ENCODE peak calls at places on chromosome 6, in six cellular contexts. Y is breast epithelium, U is endothelial cell of umbilical vein, C is ovary, G is NB4, N is body of pancreas. Q is an unnamed sample.

GRCh38 chr6:129671442-129672344 is 38.3 kb downstream of the ARHGAP18 start:
- DNase-seq in Y (no peak), G (peak), C (no peak), N (no peak), U (no peak), Q (no peak)

GRCh38 chr6:108277831-108278230 is 17.0 kb upstream of the SNX3 start:
- DNase-seq in U (no peak), N (no peak), Y (no peak), C (no peak), G (peak), Q (no peak)

GRCh38 chr6:155187994-155188706 is 75.7 kb upstream of the CLDN20 start:
- DNase-seq in C (no peak), N (no peak), G (no peak), Y (no peak), U (peak), Q (no peak)

GRCh38 chr6:34476462-34476861 is 10.6 kb downstream of the PACSIN1 start:
- DNase-seq in N (no peak), C (no peak), G (no peak), Y (no peak), U (no peak), Q (no peak)

GRCh38 chr6:156700440-156701057 is 76.6 kb upstream of the ARID1B start:
- DNase-seq in U (no peak), N (no peak), G (no peak), C (no peak), Y (no peak), Q (no peak)

GRCh38 chr6:79173378-79173777 is 61.1 kb downstream of the HMGN3 start:
- DNase-seq in C (no peak), U (no peak), Y (no peak), N (no peak), G (peak), Q (no peak)

GRCh38 chr6:165755583-165755982 is 92.5 kb upstream of the PDE10A start:
- DNase-seq in N (no peak), Y (no peak), C (no peak), U (no peak), G (no peak), Q (no peak)

GRCh38 chr6:167791036-167791779 is 35.5 kb upstream of the AFDN start:
- DNase-seq in G (no peak), Y (no peak), U (no peak), N (peak), C (no peak), Q (no peak)

GRCh38 chr6:20370393-20370792 is 31.3 kb upstream of the E2F3 start:
- DNase-seq in G (no peak), U (no peak), Y (no peak), C (no peak), N (no peak), Q (no peak)

GRCh38 chr6:52573295-52573694 is 3.6 kb downstream of the TRAM2 start:
- DNase-seq in G (no peak), C (no peak), N (no peak), Y (no peak), U (peak), Q (no peak)

GRCh38 chr6:95819939-95820338 is 195.8 kb upstream of the FUT9 start:
- DNase-seq in N (no peak), G (peak), C (no peak), Y (no peak), U (no peak), Q (no peak)

GRCh38 chr6:91534614-91535013 is 947.7 kb upstream of the MAP3K7 start:
- DNase-seq in C (no peak), N (no peak), U (peak), Y (no peak), G (no peak), Q (no peak)

GRCh38 chr6:95576621-95577316 is 566 bp upstream of the MANEA start:
- DNase-seq in G (peak), U (peak), C (no peak), N (no peak), Y (no peak), Q (no peak)

GRCh38 chr6:1770435-1770843 is 160.7 kb downstream of the FOXC1 start:
- DNase-seq in U (no peak), N (no peak), Y (no peak), C (no peak), G (no peak), Q (no peak)

GRCh38 chr6:94683409-94683808 is 893.9 kb upstream of the MANEA start:
- DNase-seq in G (no peak), Y (no peak), N (no peak), C (no peak), U (no peak), Q (no peak)

GRCh38 chr6:36095497-36096391 is 34.6 kb upstream of the MAPK13 start:
- DNase-seq in Y (no peak), C (no peak), U (no peak), N (no peak), G (no peak), Q (no peak)
- TF ChIP-seq POLR2A in Y (no peak), C (no peak), U (no peak), N (no peak), G (no peak), Q (no peak)

GRCh38 chr6:42025790-42026311 is 24.5 kb upstream of the TAF8 start:
- DNase-seq in G (no peak), C (no peak), Y (no peak), U (no peak), N (no peak), Q (no peak)
- TF ChIP-seq POLR2A in G (no peak), C (no peak), Y (no peak), U (no peak), N (no peak), Q (no peak)

DNA sequence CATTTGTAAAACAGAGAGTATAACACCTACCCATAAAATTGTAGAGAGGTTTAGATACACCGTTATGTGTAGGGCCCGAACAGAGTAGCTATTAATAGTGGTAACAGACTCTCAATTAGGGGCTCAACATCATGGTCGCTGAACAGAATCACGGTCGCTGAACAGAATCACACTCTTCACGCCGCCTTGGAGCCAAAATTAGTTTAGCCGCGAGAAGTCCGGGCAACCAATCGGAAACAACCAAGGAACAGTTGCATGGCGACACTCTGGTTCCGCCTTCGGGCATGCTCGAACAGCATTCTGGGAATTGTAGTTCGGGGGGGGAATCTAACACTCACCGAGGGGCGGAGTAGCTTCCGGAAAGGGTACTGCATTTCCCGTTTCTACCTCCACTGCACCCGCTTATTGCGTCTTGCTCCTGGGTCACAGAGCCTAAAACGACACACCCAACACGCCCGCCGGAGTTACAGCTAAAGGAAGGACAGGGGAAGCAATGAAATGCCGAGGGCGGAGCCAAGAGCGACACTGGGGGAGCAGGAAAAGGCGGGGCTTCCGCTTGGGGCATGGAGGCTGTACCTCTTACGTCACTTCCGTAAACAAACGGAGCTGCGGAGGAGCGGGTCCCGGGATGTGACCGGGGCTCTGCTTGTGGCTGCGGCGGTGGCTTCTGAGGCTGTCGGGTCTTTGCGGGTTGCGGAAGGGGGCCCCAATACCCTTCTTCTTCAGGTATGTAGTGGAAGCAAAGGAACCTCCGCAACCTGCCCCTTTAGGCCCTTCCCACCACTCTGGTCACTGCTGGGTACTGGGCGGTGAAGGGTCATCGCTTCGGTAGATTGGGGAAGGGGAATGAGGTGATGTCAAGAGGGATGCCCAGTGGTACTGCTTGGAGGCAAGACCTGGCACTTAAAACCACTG is at the start of gene CCDC28A:
- DNase-seq in U (peak), C (peak), Y (peak), G (peak), N (peak), Q (peak)
- TF ChIP-seq POLR2A in U (no peak), C (peak), Y (peak), G (peak), N (peak), Q (peak)

DNA sequence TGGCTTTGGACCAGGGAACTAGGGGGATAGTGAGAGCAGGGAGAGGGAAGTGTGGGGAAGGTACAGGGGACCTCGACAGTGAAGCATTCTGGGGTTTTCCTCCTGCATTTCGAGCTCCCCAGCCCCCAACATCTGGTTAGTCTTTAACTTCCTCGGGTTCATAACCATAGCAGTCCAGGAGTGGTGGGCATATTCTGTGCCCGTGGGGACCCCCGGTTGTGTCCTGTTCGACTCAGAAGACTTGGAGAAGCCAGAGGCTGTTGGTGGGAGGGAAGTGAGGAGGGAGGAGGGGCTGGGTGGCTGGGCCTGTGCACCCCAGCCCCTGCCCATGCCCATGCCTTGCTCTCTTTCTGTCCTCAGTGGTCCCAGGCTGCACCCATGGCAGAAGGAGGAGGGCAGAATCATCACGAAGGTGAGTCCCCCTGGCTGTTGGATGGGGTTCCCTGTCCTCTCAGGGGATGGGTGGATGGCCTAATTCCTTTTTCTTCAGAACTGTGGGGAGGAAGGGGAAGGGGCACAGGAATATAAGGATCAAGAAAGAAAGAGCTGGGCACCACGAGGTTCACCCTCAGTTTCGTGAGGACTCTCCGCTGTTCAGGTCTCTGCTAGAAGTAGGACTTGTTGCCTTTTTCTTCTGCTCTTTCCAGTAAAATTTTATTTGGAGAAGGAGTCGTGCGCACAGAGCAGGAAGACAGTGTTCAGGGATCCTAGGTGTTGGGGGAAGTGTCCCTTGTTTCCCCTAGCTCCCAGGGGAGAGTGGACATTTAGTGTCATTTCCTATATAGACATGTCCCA is 4.2 kb downstream of the VEGFA start:
- DNase-seq in N (peak), G (no peak), Y (no peak), C (no peak), U (no peak), Q (no peak)
- TF ChIP-seq POLR2A in N (no peak), G (no peak), Y (no peak), C (no peak), U (no peak), Q (no peak)

GRCh38 chr6:56933650-56934049 is 21.3 kb upstream of the BEND6 start:
- DNase-seq in U (no peak), N (no peak), Y (no peak), C (no peak), G (peak), Q (no peak)

GRCh38 chr6:56932891-56933473 is 21.9 kb upstream of the BEND6 start:
- DNase-seq in G (peak), N (no peak), C (no peak), U (no peak), Y (no peak), Q (no peak)

GRCh38 chr6:56927538-56928453 is 27.1 kb upstream of the BEND6 start:
- DNase-seq in C (no peak), Y (no peak), G (peak), U (no peak), N (no peak), Q (no peak)

DNA sequence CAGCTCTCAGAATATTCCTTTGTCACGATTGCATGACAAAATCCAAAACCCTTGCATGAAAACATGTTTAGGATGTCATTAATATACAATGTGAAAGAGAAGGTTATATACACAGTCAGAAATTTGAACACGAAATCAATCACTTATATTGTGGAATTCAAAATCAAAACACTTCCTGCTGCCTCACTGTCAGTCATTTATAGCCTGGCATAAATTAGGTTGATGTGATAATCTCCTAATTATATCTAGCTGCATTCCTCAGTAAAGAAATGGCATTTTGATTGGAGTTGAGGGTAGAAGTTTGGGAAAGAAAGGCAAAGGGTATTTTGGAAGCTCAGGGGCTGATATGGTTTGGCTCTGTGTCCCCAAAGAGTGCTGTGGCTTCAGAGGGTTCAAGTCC is 24.1 kb upstream of the BEND6 start:
- DNase-seq in C (no peak), N (no peak), Y (no peak), U (no peak), G (no peak), Q (no peak)
- TF ChIP-seq POLR2A in C (no peak), N (no peak), Y (no peak), U (no peak), G (no peak), Q (no peak)

DNA sequence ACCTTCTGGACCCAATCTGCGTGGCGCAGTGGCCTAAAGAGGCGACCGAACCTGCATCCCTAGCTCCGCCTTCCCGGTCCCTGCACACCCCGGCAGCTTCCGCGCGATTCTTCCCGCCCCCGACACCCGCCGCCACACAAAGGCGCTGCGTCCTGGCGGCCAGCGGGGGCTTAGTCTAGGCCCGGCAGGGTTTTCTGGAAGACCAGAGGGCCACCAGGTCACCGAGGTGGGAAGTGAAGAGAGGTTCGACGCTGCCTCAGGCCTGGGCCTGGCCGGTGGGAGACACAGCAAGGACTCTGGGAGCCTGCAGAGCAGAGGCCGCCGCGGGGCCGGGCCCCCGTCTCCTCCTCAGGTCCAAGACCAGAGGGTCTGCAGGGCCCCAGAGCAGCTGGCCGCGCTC is 154.9 kb downstream of the OR2B2 start:
- DNase-seq in U (no peak), C (peak), G (no peak), Y (no peak), N (no peak), Q (no peak)
- TF ChIP-seq POLR2A in U (no peak), C (no peak), G (no peak), Y (no peak), N (no peak), Q (no peak)

GRCh38 chr6:10412165-10412947 is 2.5 kb downstream of the TFAP2A start:
- DNase-seq in U (no peak), C (peak), Y (peak), G (peak), N (no peak), Q (no peak)
- TF ChIP-seq POLR2A in U (no peak), C (no peak), Y (peak), G (peak), N (no peak), Q (peak)

GRCh38 chr6:121434037-121434770 is 1.2 kb upstream of the GJA1 start:
- DNase-seq in N (no peak), G (no peak), Y (no peak), C (peak), U (no peak), Q (no peak)

GRCh38 chr6:121436966-121437756 is 1.7 kb downstream of the GJA1 start:
- DNase-seq in N (peak), Y (no peak), U (peak), G (peak), C (peak), Q (peak)

GRCh38 chr6:121436172-121436965 is 923 bp downstream of the GJA1 start:
- DNase-seq in C (peak), N (no peak), G (peak), Y (no peak), U (no peak), Q (no peak)

GRCh38 chr6:121437861-121438651 is 2.6 kb downstream of the GJA1 start:
- DNase-seq in C (peak), G (peak), U (peak), Y (no peak), N (peak), Q (no peak)

DNA sequence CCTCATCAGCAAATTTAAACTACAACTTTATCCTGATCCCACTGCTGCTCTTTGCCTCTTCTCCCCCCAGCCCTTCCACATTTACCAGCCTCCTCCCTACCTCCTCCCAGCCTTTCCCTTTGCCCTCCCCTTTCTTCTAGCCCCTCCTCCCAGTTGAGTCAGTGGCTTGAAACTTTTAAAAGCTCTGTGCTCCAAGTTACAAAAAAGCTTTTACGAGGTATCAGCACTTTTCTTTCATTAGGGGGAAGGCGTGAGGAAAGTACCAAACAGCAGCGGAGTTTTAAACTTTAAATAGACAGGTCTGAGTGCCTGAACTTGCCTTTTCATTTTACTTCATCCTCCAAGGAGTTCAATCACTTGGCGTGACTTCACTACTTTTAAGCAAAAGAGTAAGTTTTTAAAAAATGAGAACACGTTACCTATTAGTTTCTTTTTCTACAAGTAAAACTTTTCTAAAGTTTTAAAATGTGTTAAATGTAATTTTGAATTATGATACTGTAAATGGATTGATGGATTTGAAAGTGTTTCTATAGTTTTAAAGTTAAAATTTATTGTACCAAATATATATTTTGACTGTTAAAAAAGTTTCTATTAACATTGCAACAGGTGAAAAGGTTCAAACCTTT is at the start of gene GJA1:
- DNase-seq in G (peak), Y (no peak), N (no peak), C (peak), U (peak), Q (peak)
- TF ChIP-seq POLR2A in G (peak), Y (peak), N (peak), C (peak), U (peak), Q (no peak)

GRCh38 chr6:32894085-32895005 is 40.4 kb downstream of the PSMB9 start:
- DNase-seq in U (peak), Y (peak), N (peak), G (peak), C (peak), Q (peak)
- TF ChIP-seq POLR2A in U (peak), Y (peak), N (peak), G (peak), C (peak), Q (peak)

DNA sequence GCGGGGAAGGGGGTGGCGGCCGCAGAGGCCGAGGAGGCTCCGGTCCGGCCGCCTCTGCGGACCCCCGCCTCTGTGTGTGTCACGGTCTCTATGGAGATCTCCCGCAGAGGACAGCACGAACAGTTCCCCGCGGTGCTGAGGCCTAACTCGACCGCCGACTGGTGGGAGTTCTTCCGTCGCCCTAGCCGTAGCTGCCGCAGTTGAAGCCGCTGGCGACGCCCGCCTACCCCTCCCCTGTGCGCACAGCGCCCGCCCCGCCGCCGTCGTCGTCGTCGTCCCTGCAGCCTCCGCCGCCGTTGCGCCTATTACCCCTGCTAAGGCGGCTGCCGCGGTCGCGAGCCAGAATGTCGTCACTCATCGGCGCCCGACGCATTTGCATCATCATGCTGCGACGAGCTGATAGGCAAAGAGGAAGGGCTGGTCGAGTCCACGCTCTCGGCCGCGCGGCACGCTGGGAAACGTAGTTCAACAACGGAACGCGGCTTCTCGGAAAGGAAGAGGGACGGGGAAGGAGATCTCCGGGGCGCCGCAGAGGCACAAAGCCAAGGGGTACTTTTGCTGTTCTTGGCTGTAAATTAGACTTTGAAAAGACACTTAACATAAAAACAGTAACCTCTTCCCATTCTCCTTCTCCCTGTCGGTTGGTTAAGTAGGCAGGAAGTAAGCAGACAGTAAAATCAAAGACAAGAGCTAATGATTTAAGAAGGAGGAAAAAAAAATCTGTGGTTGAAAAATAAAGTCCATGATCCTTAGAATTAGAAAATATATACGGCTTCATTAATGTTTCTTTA is at the start of gene NUP153:
- DNase-seq in C (peak), G (peak), U (peak), N (peak), Y (peak), Q (peak)
- TF ChIP-seq POLR2A in C (peak), G (peak), U (peak), N (peak), Y (peak), Q (peak)